ENCODE peak calls at places on chromosomes 3 and 15, in six cellular contexts. One of them, this sample, is unnamed.

GRCh38 chr3:156274791-156275190 is 154.4 kb downstream of the KCNAB1 start:
- DNase-seq in ELR: no peak
- DNase-seq in activated CD8-positive, alpha-beta memory T cell treated with anti-CD3 and anti-CD28 coated beads, Interleukin-2, amount 50 U/mL, for 48 hours: no peak
- DNase-seq in activated gamma-delta T cell treated with Interleukin-2 at 50 U/mL for 16 hours: no peak
- DNase-seq in EH: no peak
- DNase-seq in cardiac septum: no peak
- DNase-seq in this sample: no peak

GRCh38 chr3:129756871-129757270 is 136.6 kb downstream of the TMCC1 start:
- DNase-seq in ELR: no peak
- DNase-seq in activated CD8-positive, alpha-beta memory T cell treated with anti-CD3 and anti-CD28 coated beads, Interleukin-2, amount 50 U/mL, for 48 hours: no peak
- DNase-seq in activated gamma-delta T cell treated with Interleukin-2 at 50 U/mL for 16 hours: no peak
- DNase-seq in EH: peak; percentile 75
- DNase-seq in cardiac septum: no peak
- DNase-seq in this sample: no peak

GRCh38 chr3:129226374-129226773 is 23.0 kb upstream of the COPG1 start:
- DNase-seq in ELR: peak; percentile 96
- DNase-seq in activated CD8-positive, alpha-beta memory T cell treated with anti-CD3 and anti-CD28 coated beads, Interleukin-2, amount 50 U/mL, for 48 hours: no peak
- DNase-seq in activated gamma-delta T cell treated with Interleukin-2 at 50 U/mL for 16 hours: no peak
- DNase-seq in EH: peak; percentile 97
- DNase-seq in cardiac septum: peak; percentile 93
- DNase-seq in this sample: peak; percentile 84

GRCh38 chr15:55742927-55743614 is at the start of gene PRTG:
- DNase-seq in ELR: peak; percentile 85
- DNase-seq in activated CD8-positive, alpha-beta memory T cell treated with anti-CD3 and anti-CD28 coated beads, Interleukin-2, amount 50 U/mL, for 48 hours: peak; percentile 53
- DNase-seq in activated gamma-delta T cell treated with Interleukin-2 at 50 U/mL for 16 hours: no peak
- DNase-seq in EH: peak; percentile 70
- DNase-seq in cardiac septum: no peak
- DNase-seq in this sample: peak; percentile 70

GRCh38 chr3:36701903-36702374 is 62.4 kb downstream of the DCLK3 start:
- DNase-seq in ELR: peak; percentile 87
- DNase-seq in activated CD8-positive, alpha-beta memory T cell treated with anti-CD3 and anti-CD28 coated beads, Interleukin-2, amount 50 U/mL, for 48 hours: no peak
- DNase-seq in activated gamma-delta T cell treated with Interleukin-2 at 50 U/mL for 16 hours: no peak
- DNase-seq in EH: peak; percentile 86
- DNase-seq in cardiac septum: no peak
- DNase-seq in this sample: no peak

GRCh38 chr15:76059320-76060097 is at the start of gene TMEM266:
- DNase-seq in ELR: peak; percentile 47
- DNase-seq in activated CD8-positive, alpha-beta memory T cell treated with anti-CD3 and anti-CD28 coated beads, Interleukin-2, amount 50 U/mL, for 48 hours: peak; percentile 59
- DNase-seq in activated gamma-delta T cell treated with Interleukin-2 at 50 U/mL for 16 hours: peak; percentile 4
- DNase-seq in EH: peak; percentile 15
- DNase-seq in cardiac septum: no peak
- DNase-seq in this sample: peak; percentile 79

GRCh38 chr3:28634019-28634418 is 285.4 kb upstream of the AZI2 start:
- DNase-seq in ELR: no peak
- DNase-seq in activated CD8-positive, alpha-beta memory T cell treated with anti-CD3 and anti-CD28 coated beads, Interleukin-2, amount 50 U/mL, for 48 hours: no peak
- DNase-seq in activated gamma-delta T cell treated with Interleukin-2 at 50 U/mL for 16 hours: no peak
- DNase-seq in EH: no peak
- DNase-seq in cardiac septum: no peak
- DNase-seq in this sample: no peak

GRCh38 chr3:141303481-141304223 is 64.7 kb upstream of the ZBTB38 start:
- DNase-seq in ELR: peak; percentile 87
- DNase-seq in activated CD8-positive, alpha-beta memory T cell treated with anti-CD3 and anti-CD28 coated beads, Interleukin-2, amount 50 U/mL, for 48 hours: no peak
- DNase-seq in activated gamma-delta T cell treated with Interleukin-2 at 50 U/mL for 16 hours: peak; percentile 65
- DNase-seq in EH: peak; percentile 84
- DNase-seq in cardiac septum: no peak
- DNase-seq in this sample: no peak

GRCh38 chr3:187983484-187984124 is 170.4 kb upstream of the LPP start:
- DNase-seq in ELR: no peak
- DNase-seq in activated CD8-positive, alpha-beta memory T cell treated with anti-CD3 and anti-CD28 coated beads, Interleukin-2, amount 50 U/mL, for 48 hours: no peak
- DNase-seq in activated gamma-delta T cell treated with Interleukin-2 at 50 U/mL for 16 hours: no peak
- DNase-seq in EH: peak; percentile 34
- DNase-seq in cardiac septum: no peak
- DNase-seq in this sample: no peak

GRCh38 chr3:155070932-155071387 is 9.2 kb upstream of the MME start:
- DNase-seq in ELR: peak; percentile 98
- DNase-seq in activated CD8-positive, alpha-beta memory T cell treated with anti-CD3 and anti-CD28 coated beads, Interleukin-2, amount 50 U/mL, for 48 hours: no peak
- DNase-seq in activated gamma-delta T cell treated with Interleukin-2 at 50 U/mL for 16 hours: no peak
- DNase-seq in EH: peak; percentile 96
- DNase-seq in cardiac septum: no peak
- DNase-seq in this sample: no peak

GRCh38 chr3:84600703-84601225 is 358.0 kb upstream of the CADM2 start:
- DNase-seq in ELR: no peak
- DNase-seq in activated CD8-positive, alpha-beta memory T cell treated with anti-CD3 and anti-CD28 coated beads, Interleukin-2, amount 50 U/mL, for 48 hours: no peak
- DNase-seq in activated gamma-delta T cell treated with Interleukin-2 at 50 U/mL for 16 hours: no peak
- DNase-seq in EH: no peak
- DNase-seq in cardiac septum: no peak
- DNase-seq in this sample: no peak

GRCh38 chr15:101676965-101677364 is 24.8 kb upstream of the TM2D3 start:
- DNase-seq in ELR: no peak
- DNase-seq in activated CD8-positive, alpha-beta memory T cell treated with anti-CD3 and anti-CD28 coated beads, Interleukin-2, amount 50 U/mL, for 48 hours: no peak
- DNase-seq in activated gamma-delta T cell treated with Interleukin-2 at 50 U/mL for 16 hours: no peak
- DNase-seq in EH: peak; percentile 81
- DNase-seq in cardiac septum: no peak
- DNase-seq in this sample: no peak

GRCh38 chr15:95032181-95032580 is 800.8 kb downstream of the MCTP2 start:
- DNase-seq in ELR: peak; percentile 24
- DNase-seq in activated CD8-positive, alpha-beta memory T cell treated with anti-CD3 and anti-CD28 coated beads, Interleukin-2, amount 50 U/mL, for 48 hours: no peak
- DNase-seq in activated gamma-delta T cell treated with Interleukin-2 at 50 U/mL for 16 hours: no peak
- DNase-seq in EH: no peak
- DNase-seq in cardiac septum: no peak
- DNase-seq in this sample: no peak

GRCh38 chr15:36362508-36362907 is 216.9 kb upstream of the CDIN1 start:
- DNase-seq in ELR: no peak
- DNase-seq in activated CD8-positive, alpha-beta memory T cell treated with anti-CD3 and anti-CD28 coated beads, Interleukin-2, amount 50 U/mL, for 48 hours: no peak
- DNase-seq in activated gamma-delta T cell treated with Interleukin-2 at 50 U/mL for 16 hours: no peak
- DNase-seq in EH: peak; percentile 79
- DNase-seq in cardiac septum: no peak
- DNase-seq in this sample: no peak

GRCh38 chr15:89500397-89501270 is 4.3 kb upstream of the RHCG start:
- DNase-seq in ELR: peak; percentile 19
- DNase-seq in activated CD8-positive, alpha-beta memory T cell treated with anti-CD3 and anti-CD28 coated beads, Interleukin-2, amount 50 U/mL, for 48 hours: peak; percentile 49
- DNase-seq in activated gamma-delta T cell treated with Interleukin-2 at 50 U/mL for 16 hours: no peak
- DNase-seq in EH: no peak
- DNase-seq in cardiac septum: peak; percentile 66
- DNase-seq in this sample: no peak

GRCh38 chr15:94924971-94925593 is 693.7 kb downstream of the MCTP2 start:
- DNase-seq in ELR: no peak
- DNase-seq in activated CD8-positive, alpha-beta memory T cell treated with anti-CD3 and anti-CD28 coated beads, Interleukin-2, amount 50 U/mL, for 48 hours: no peak
- DNase-seq in activated gamma-delta T cell treated with Interleukin-2 at 50 U/mL for 16 hours: no peak
- DNase-seq in EH: no peak
- DNase-seq in cardiac septum: no peak
- DNase-seq in this sample: no peak

GRCh38 chr3:99562990-99563607 is 75.3 kb upstream of the COL8A1 start:
- DNase-seq in ELR: peak; percentile 84
- DNase-seq in activated CD8-positive, alpha-beta memory T cell treated with anti-CD3 and anti-CD28 coated beads, Interleukin-2, amount 50 U/mL, for 48 hours: no peak
- DNase-seq in activated gamma-delta T cell treated with Interleukin-2 at 50 U/mL for 16 hours: no peak
- DNase-seq in EH: peak; percentile 84
- DNase-seq in cardiac septum: no peak
- DNase-seq in this sample: no peak

GRCh38 chr15:76169013-76169412 is 109.2 kb downstream of the TMEM266 start:
- DNase-seq in ELR: peak; percentile 42
- DNase-seq in activated CD8-positive, alpha-beta memory T cell treated with anti-CD3 and anti-CD28 coated beads, Interleukin-2, amount 50 U/mL, for 48 hours: no peak
- DNase-seq in activated gamma-delta T cell treated with Interleukin-2 at 50 U/mL for 16 hours: no peak
- DNase-seq in EH: peak; percentile 64
- DNase-seq in cardiac septum: no peak
- DNase-seq in this sample: no peak